ENCODE peak calls at places on chromosomes 13 and 19, in ten cellular contexts. M is AG04449; V is heart right ventricle; N is psoas muscle; B is colonic mucosa; O is LNCaP clone FGC; E is brain microvascular endothelial cell; K is GM12892; Z is stimulated activated CD8-positive, alpha-beta memory T cell treated with anti-CD3 and anti-CD28 coated beads, Interleukin-7, amount 100 ng/mL, for 24 hours; J is EL. S is an unnamed sample.

GRCh38 chr13:53138369-53139036 is 109.9 kb downstream of the OLFM4 start:
- DNase-seq in M (no peak), V (no peak), N (peak), B (no peak), O (no peak), E (peak), K (no peak), Z (no peak), J (peak), S (no peak)

GRCh38 chr13:109818136-109818535 is 31.8 kb upstream of the IRS2 start:
- DNase-seq in M (no peak), V (no peak), N (no peak), B (no peak), O (no peak), E (no peak), K (no peak), Z (no peak), J (no peak), S (no peak)

GRCh38 chr13:46831588-46832194 is 34.7 kb upstream of the ESD start:
- DNase-seq in M (no peak), V (peak), N (no peak), B (peak), O (no peak), E (peak), K (no peak), Z (no peak), J (peak), S (no peak)

GRCh38 chr13:113596321-113597200 is 12.0 kb downstream of the TFDP1 start:
- DNase-seq in M (no peak), V (no peak), N (no peak), B (no peak), O (no peak), E (no peak), K (no peak), Z (no peak), J (no peak), S (peak)

GRCh38 chr19:571127-571974 is 1.0 kb upstream of the BSG start:
- DNase-seq in M (no peak), V (no peak), N (peak), B (peak), O (peak), E (no peak), K (no peak), Z (peak), J (peak), S (no peak)

GRCh38 chr19:6739390-6739883 is at the start of gene TRIP10:
- DNase-seq in M (no peak), V (peak), N (peak), B (peak), O (no peak), E (peak), K (peak), Z (peak), J (peak), S (peak)

GRCh38 chr19:39085392-39085791 is 1.2 kb downstream of the ACP7 start:
- DNase-seq in M (no peak), V (no peak), N (no peak), B (no peak), O (no peak), E (no peak), K (no peak), Z (no peak), J (no peak), S (no peak)

GRCh38 chr19:1884719-1885334 is 469 bp downstream of the ABHD17A start:
- DNase-seq in M (no peak), V (no peak), N (no peak), B (no peak), O (no peak), E (no peak), K (no peak), Z (no peak), J (no peak), S (no peak)

GRCh38 chr13:36918246-36919060 is 1.6 kb downstream of the SMAD9 start:
- DNase-seq in M (no peak), V (no peak), N (no peak), B (no peak), O (no peak), E (peak), K (no peak), Z (no peak), J (peak), S (no peak)

GRCh38 chr13:45542391-45542790 is 73.1 kb downstream of the ERICH6B start:
- DNase-seq in M (no peak), V (no peak), N (no peak), B (no peak), O (no peak), E (no peak), K (no peak), Z (no peak), J (no peak), S (no peak)

S was measured in left lobe of liver.